ENCODE peak calls at places on chromosomes 16 and 17, in four cellular contexts. T is HCT116, Y is K562, S is HepG2. Q is an unnamed sample.

GRCh38 chr16:25279491-25279890 is 21.8 kb upstream of the ZKSCAN2 start:
- DNase-seq in S (no peak), Y (no peak), T (no peak), Q (no peak)

GRCh38 chr17:17818088-17818526 is 18.7 kb downstream of the SREBF1 start:
- DNase-seq in T (no peak), S (no peak), Y (peak; percentile 78), Q (no peak)

GRCh38 chr17:76138234-76138895 is 2.7 kb downstream of the FOXJ1 start:
- DNase-seq in S (peak; percentile 93), T (no peak), Y (no peak), Q (no peak)

GRCh38 chr16:4936181-4936990 is 562 bp downstream of the PPL start:
- DNase-seq in S (no peak), T (no peak), Y (peak; percentile 55), Q (no peak)

GRCh38 chr17:75589017-75589918 is 1.7 kb downstream of the MYO15B start:
- DNase-seq in T (peak; percentile 71), Y (peak; percentile 99), S (peak; percentile 78), Q (no peak)

GRCh38 chr16:17367932-17368331 is 102.8 kb downstream of the XYLT1 start:
- DNase-seq in T (no peak), S (no peak), Y (peak; percentile 23), Q (no peak)

GRCh38 chr17:15431201-15431600 is 36.2 kb downstream of the CDRT4 start:
- DNase-seq in S (no peak), T (no peak), Y (no peak), Q (no peak)

GRCh38 chr17:285751-286422 is 66.7 kb downstream of the RPH3AL start:
- DNase-seq in T (no peak), Y (no peak), S (no peak), Q (no peak)

GRCh38 chr17:8150194-8151119 is 1.7 kb downstream of the PER1 start:
- DNase-seq in T (no peak), Y (no peak), S (no peak), Q (no peak)

GRCh38 chr16:55832788-55833583 is at the start of gene CES1:
- DNase-seq in S (peak; percentile 94), Y (no peak), T (no peak), Q (no peak)

GRCh38 chr17:22310717-22311686 is 618.7 kb downstream of the KCNJ18 start:
- DNase-seq in S (peak; percentile 39), Y (peak; percentile 72), T (no peak), Q (no peak)

GRCh38 chr17:8073627-8074485 is 13.7 kb downstream of the ALOX12B start:
- DNase-seq in T (peak; percentile 44), S (peak; percentile 32), Y (peak; percentile 68), Q (peak; percentile 47)

GRCh38 chr16:11650641-11651591 is 17.3 kb upstream of the SNN start:
- DNase-seq in Y (no peak), T (no peak), S (no peak), Q (no peak)

GRCh38 chr16:77169650-77170236 is 21.2 kb upstream of the MON1B start:
- DNase-seq in Y (peak; percentile 58), S (peak; percentile 52), T (peak; percentile 42), Q (no peak)

GRCh38 chr16:65574311-65574966 is 452.6 kb upstream of the CDH11 start:
- DNase-seq in S (no peak), Y (no peak), T (no peak), Q (no peak)

GRCh38 chr16:19830902-19831555 is 53.6 kb downstream of the GPRC5B start:
- DNase-seq in S (no peak), T (no peak), Y (no peak), Q (no peak)

GRCh38 chr17:64771980-64772844 is 110.1 kb upstream of the SMURF2 start:
- DNase-seq in S (no peak), T (no peak), Y (no peak), Q (no peak)

GRCh38 chr16:55294947-55295346 is 29.1 kb upstream of the IRX6 start:
- DNase-seq in T (no peak), S (no peak), Y (no peak), Q (no peak)

GRCh38 chr16:46607529-46607928 is 13.7 kb downstream of the SHCBP1 start:
- DNase-seq in T (peak; percentile 46), Y (peak; percentile 17), S (peak; percentile 55), Q (no peak)

GRCh38 chr17:80292557-80292956 is 31.9 kb downstream of the RNF213 start:
- DNase-seq in T (no peak), S (no peak), Y (peak; percentile 2), Q (no peak)

GRCh38 chr17:50588391-50589111 is 28.0 kb downstream of the CACNA1G start:
- DNase-seq in T (no peak), Y (no peak), S (no peak), Q (no peak)

GRCh38 chr16:14015948-14016347 is 55.2 kb upstream of the MRTFB start:
- DNase-seq in T (no peak), Y (no peak), S (no peak), Q (peak; percentile 67)

GRCh38 chr17:77741109-77741508 is 217.4 kb upstream of the TNRC6C start:
- DNase-seq in T (no peak), Y (peak; percentile 41), S (no peak), Q (no peak)

GRCh38 chr17:69188796-69189195 is 39.8 kb downstream of the ABCA10 start:
- DNase-seq in T (no peak), Y (no peak), S (no peak), Q (no peak)
- TF ChIP-seq CTCF in T (no peak), Y (no peak), S (no peak), Q (no peak)

GRCh38 chr17:66386789-66387351 is 84.5 kb downstream of the PRKCA start:
- DNase-seq in Y (no peak), S (peak; percentile 85), T (no peak), Q (no peak)

GRCh38 chr17:66381701-66382362 is 79.4 kb downstream of the PRKCA start:
- DNase-seq in T (no peak), S (no peak), Y (no peak), Q (no peak)

GRCh38 chr17:66379539-66379938 is 77.1 kb downstream of the PRKCA start:
- DNase-seq in Y (no peak), S (no peak), T (no peak), Q (no peak)

GRCh38 chr17:66387391-66387981 is 85.1 kb downstream of the PRKCA start:
- DNase-seq in Y (no peak), S (no peak), T (no peak), Q (no peak)

DNA sequence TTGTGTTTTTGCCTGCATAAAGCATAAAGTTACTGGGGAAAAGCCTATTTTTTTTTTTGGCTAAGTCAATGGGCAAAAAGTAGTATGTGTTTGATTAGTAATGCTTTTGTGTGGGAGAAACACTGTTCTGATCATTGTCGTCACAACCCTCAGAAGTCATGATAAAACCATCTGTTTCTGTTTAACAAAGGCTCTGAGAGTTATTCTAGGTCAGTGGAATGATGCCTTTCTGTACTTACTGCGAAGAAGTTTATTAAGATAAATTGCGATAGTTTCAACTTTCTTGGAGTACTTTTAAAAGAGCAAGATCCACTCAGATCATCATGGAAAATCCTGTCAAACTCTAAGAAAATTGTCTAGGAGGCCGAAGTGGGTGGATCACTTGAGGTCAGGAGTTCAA is 80.9 kb downstream of the PRKCA start:
- DNase-seq in S (no peak), T (no peak), Y (no peak), Q (no peak)
- TF ChIP-seq TCF7L2 in S (no peak), T (no peak), Y (no peak), Q (no peak)

GRCh38 chr16:10031473-10031872 is 150.8 kb downstream of the GRIN2A start:
- DNase-seq in S (no peak), Y (no peak), T (no peak), Q (no peak)
- TF ChIP-seq CTCF in S (peak; percentile 12), Y (no peak), T (no peak), Q (peak; percentile 57)

GRCh38 chr17:58533616-58534188 is 19.3 kb upstream of the MTMR4 start:
- DNase-seq in Y (no peak), T (no peak), S (no peak), Q (no peak)

GRCh38 chr17:58532555-58532951 is 18.1 kb upstream of the MTMR4 start:
- DNase-seq in Y (no peak), S (no peak), T (no peak), Q (no peak)

GRCh38 chr17:58531122-58531521 is 16.7 kb upstream of the MTMR4 start:
- DNase-seq in T (no peak), S (no peak), Y (no peak), Q (no peak)

GRCh38 chr17:58530655-58531054 is 16.2 kb upstream of the MTMR4 start:
- DNase-seq in S (no peak), Y (no peak), T (no peak), Q (no peak)

GRCh38 chr17:58531661-58532554 is 17.5 kb upstream of the MTMR4 start:
- DNase-seq in Y (peak; percentile 87), S (no peak), T (no peak), Q (no peak)
- TF ChIP-seq TCF7L2 in Y (no peak), S (no peak), T (no peak), Q (no peak)

GRCh38 chr17:63305857-63306256 is 140.2 kb downstream of the CYB561 start:
- DNase-seq in Y (no peak), S (no peak), T (no peak), Q (no peak)

GRCh38 chr17:63311416-63311937 is 134.6 kb downstream of the CYB561 start:
- DNase-seq in T (no peak), S (no peak), Y (no peak), Q (no peak)

GRCh38 chr17:63308272-63308671 is 137.8 kb downstream of the CYB561 start:
- DNase-seq in S (no peak), Y (no peak), T (no peak), Q (no peak)

GRCh38 chr17:63306855-63307254 is 139.3 kb downstream of the CYB561 start:
- DNase-seq in T (no peak), S (no peak), Y (no peak), Q (no peak)

GRCh38 chr17:63309021-63309420 is 137.1 kb downstream of the CYB561 start:
- DNase-seq in Y (no peak), S (no peak), T (no peak), Q (no peak)
- TF ChIP-seq CTCF in Y (no peak), S (no peak), T (no peak), Q (no peak)

DNA sequence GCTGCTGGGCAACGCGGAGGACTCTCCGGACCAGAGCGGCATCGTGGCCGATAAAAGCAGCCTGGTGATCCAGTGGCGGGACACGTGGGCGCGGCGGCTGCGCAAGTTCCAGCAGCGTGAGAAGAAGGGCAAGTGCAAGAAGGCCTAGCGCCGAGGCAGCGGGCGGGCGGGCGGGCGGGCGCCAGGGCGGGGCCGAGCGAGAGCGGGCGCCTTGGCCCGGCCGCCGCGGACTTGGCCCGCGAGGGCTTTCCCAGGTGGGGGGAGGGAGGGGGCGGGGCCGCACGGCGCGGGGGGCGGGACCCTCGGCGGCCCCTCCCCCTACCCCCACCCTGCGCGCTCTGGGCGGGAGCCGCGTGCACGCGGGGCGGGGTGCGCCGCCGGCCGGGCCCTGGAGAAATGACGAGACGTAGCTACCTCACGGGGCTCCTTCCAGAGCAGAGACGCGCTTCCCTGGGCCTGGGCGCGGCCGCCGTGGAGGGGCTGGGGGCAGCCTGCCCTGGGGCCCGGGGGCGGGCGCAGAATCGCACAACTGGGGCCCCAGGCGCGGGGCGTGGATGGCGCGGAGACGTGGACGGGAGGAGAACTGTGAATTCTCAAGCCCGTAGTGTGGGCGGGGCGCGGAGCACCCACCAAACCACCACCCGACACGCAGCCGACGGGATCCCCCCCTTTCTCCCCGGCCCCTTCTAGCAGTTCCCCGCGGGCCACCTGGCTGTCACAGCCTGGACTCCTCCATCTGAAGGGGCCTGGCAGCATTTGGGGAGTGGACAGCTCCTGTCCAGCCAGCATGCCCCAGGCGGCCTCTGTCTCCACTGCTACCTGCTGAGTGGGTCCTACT is 218.7 kb downstream of the NTN1 start:
- DNase-seq in Y (peak; percentile 93), T (peak; percentile 6), S (no peak), Q (no peak)
- TF ChIP-seq TCF7L2 in Y (no peak), T (no peak), S (no peak), Q (no peak)

GRCh38 chr16:21083729-21084268 is 66.8 kb downstream of the DNAH3 start:
- DNase-seq in S (peak; percentile 64), Y (peak; percentile 57), T (peak; percentile 44), Q (peak; percentile 33)
- TF ChIP-seq CTCF in S (peak; percentile 96), Y (peak; percentile 83), T (peak; percentile 88), Q (peak; percentile 87)